ENCODE peak calls at places on chromosome 1, in ten cellular contexts. K is T-helper 2 cell, Y is nucleus accumbens, E is AG09319, F is T follicular helper cell, J is NAMALWA, D is KBM-7, N is NCI-H1694, B is tibial artery, Q is NCI-H1417. M is an unnamed sample.

GRCh38 chr1:83799474-83800085 is 199.4 kb downstream of the TTLL7 start:
- DNase-seq in K (no peak), Y (no peak), E (no peak), F (no peak), J (no peak), D (no peak), N (peak), B (no peak), Q (no peak), M (no peak)

GRCh38 chr1:203170625-203171330 is 4.8 kb downstream of the MYBPH start:
- DNase-seq in K (no peak), Y (no peak), E (no peak), F (no peak), J (no peak), D (no peak), N (no peak), B (no peak), Q (no peak), M (peak)

GRCh38 chr1:172662464-172663109 is 3.7 kb downstream of the FASLG start:
- DNase-seq in K (peak), Y (no peak), E (peak), F (peak), J (peak), D (peak), N (no peak), B (peak), Q (no peak), M (peak)

GRCh38 chr1:168348146-168348709 is 67.6 kb downstream of the TBX19 start:
- DNase-seq in K (no peak), Y (no peak), E (no peak), F (no peak), J (peak), D (peak), N (no peak), B (no peak), Q (no peak), M (peak)

GRCh38 chr1:28915036-28915895 is 897 bp downstream of the EPB41 start:
- DNase-seq in K (no peak), Y (no peak), E (no peak), F (peak), J (peak), D (peak), N (no peak), B (no peak), Q (peak), M (peak)

GRCh38 chr1:201267481-201268229 is 15.7 kb upstream of the PKP1 start:
- DNase-seq in K (no peak), Y (no peak), E (no peak), F (no peak), J (no peak), D (no peak), N (no peak), B (no peak), Q (no peak), M (peak)

GRCh38 chr1:53180226-53180625 is 16.4 kb upstream of the CPT2 start:
- DNase-seq in K (no peak), Y (no peak), E (no peak), F (no peak), J (no peak), D (no peak), N (no peak), B (no peak), Q (no peak), M (peak)

GRCh38 chr1:22702255-22702654 is 8.4 kb upstream of the EPHB2 start:
- DNase-seq in K (no peak), Y (no peak), E (no peak), F (no peak), J (no peak), D (no peak), N (no peak), B (no peak), Q (no peak), M (no peak)

GRCh38 chr1:35715568-35716002 is 3.1 kb downstream of the C1orf216 start:
- DNase-seq in K (peak), Y (peak), E (no peak), F (peak), J (peak), D (peak), N (peak), B (peak), Q (peak), M (peak)

GRCh38 chr1:164948101-164948500 is 389.1 kb downstream of the PBX1 start:
- DNase-seq in K (no peak), Y (no peak), E (no peak), F (no peak), J (no peak), D (no peak), N (no peak), B (no peak), Q (no peak), M (no peak)

M was measured in cardiac fibroblast.